ENCODE peak calls at places on chromosomes 13 and 19, in ten cellular contexts. W is GM23338; R is ascending aorta; I is endodermal cell; L is K562; Z is tibial artery; A is psoas muscle; S is effector memory CD4-positive, alpha-beta T cell; G is heart right ventricle; X is thoracic aorta. K is an unnamed sample.

GRCh38 chr19:13153627-13154240 is 3.5 kb downstream of the IER2 start:
- DNase-seq in W (peak; percentile 61), R (no peak), I (no peak), L (peak; percentile 59), Z (peak; percentile 75), A (peak; percentile 50), S (no peak), G (peak; percentile 49), X (no peak), K (peak; percentile 92)

GRCh38 chr19:47158879-47159509 is 28.4 kb downstream of the SAE1 start:
- DNase-seq in W (no peak), R (no peak), I (no peak), L (no peak), Z (no peak), A (no peak), S (peak; percentile 36), G (no peak), X (no peak), K (no peak)

GRCh38 chr13:27383104-27383921 is 41.1 kb upstream of the GTF3A start:
- DNase-seq in W (peak; percentile 49), R (no peak), I (peak; percentile 68), L (no peak), Z (no peak), A (no peak), S (no peak), G (no peak), X (no peak), K (no peak)

GRCh38 chr19:15379996-15380647 is 535 bp upstream of the AKAP8 start:
- DNase-seq in W (peak; percentile 84), R (no peak), I (peak; percentile 94), L (peak; percentile 63), Z (no peak), A (no peak), S (no peak), G (no peak), X (no peak), K (no peak)

GRCh38 chr13:94758571-94758970 is 46.2 kb upstream of the SOX21 start:
- DNase-seq in W (no peak), R (no peak), I (no peak), L (no peak), Z (no peak), A (no peak), S (no peak), G (no peak), X (no peak), K (no peak)

GRCh38 chr13:37701306-37701705 is 102.7 kb upstream of the POSTN start:
- DNase-seq in W (no peak), R (no peak), I (no peak), L (no peak), Z (no peak), A (no peak), S (no peak), G (no peak), X (no peak), K (no peak)

GRCh38 chr13:93355094-93355493 is 128.5 kb downstream of the GPC6 start:
- DNase-seq in W (no peak), R (no peak), I (no peak), L (peak; percentile 21), Z (no peak), A (no peak), S (no peak), G (no peak), X (no peak), K (no peak)

GRCh38 chr19:13146763-13147563 is 3.2 kb downstream of the STX10 start:
- DNase-seq in W (no peak), R (peak; percentile 18), I (no peak), L (no peak), Z (no peak), A (no peak), S (no peak), G (no peak), X (no peak), K (no peak)

GRCh38 chr19:39596911-39597310 is 5.4 kb upstream of the LGALS13 start:
- DNase-seq in W (no peak), R (no peak), I (no peak), L (no peak), Z (no peak), A (no peak), S (no peak), G (no peak), X (no peak), K (no peak)

GRCh38 chr19:35902870-35903475 is 644 bp downstream of the HCST start:
- DNase-seq in W (no peak), R (no peak), I (no peak), L (no peak), Z (no peak), A (no peak), S (no peak), G (no peak), X (no peak), K (no peak)

GRCh38 chr13:74136089-74136658 is 2.0 kb upstream of the KLF12 start:
- DNase-seq in W (peak; percentile 43), R (no peak), I (no peak), L (no peak), Z (peak; percentile 67), A (peak; percentile 21), S (peak; percentile 17), G (peak; percentile 41), X (no peak), K (peak; percentile 87)

GRCh38 chr19:2544576-2545415 is 68.9 kb downstream of the GADD45B start:
- DNase-seq in W (no peak), R (no peak), I (no peak), L (no peak), Z (peak; percentile 66), A (no peak), S (no peak), G (no peak), X (no peak), K (no peak)
- H3K4me1 ChIP-seq in W (peaks cover 37% of the 10 kb centered on the region), R (peaks cover 64% of the 10 kb centered on the region), I (peaks cover 6% of the 10 kb centered on the region), L (peaks cover 31% of the 10 kb centered on the region), Z (peaks cover 17% of the 10 kb centered on the region), A (peaks cover 63% of the 10 kb centered on the region), S (peaks cover 11% of the 10 kb centered on the region), G (peaks cover 90% of the 10 kb centered on the region), X (peaks cover 77% of the 10 kb centered on the region), K (peaks cover 77% of the 10 kb centered on the region)

GRCh38 chr19:32997716-32998355 is 25.8 kb downstream of the FAAP24 start:
- DNase-seq in W (no peak), R (no peak), I (no peak), L (no peak), Z (no peak), A (no peak), S (no peak), G (no peak), X (no peak), K (no peak)

GRCh38 chr19:33005440-33005839 is 33.4 kb downstream of the FAAP24 start:
- DNase-seq in W (peak; percentile 29), R (no peak), I (peak; percentile 64), L (no peak), Z (no peak), A (no peak), S (no peak), G (no peak), X (no peak), K (no peak)

GRCh38 chr19:32998722-32999121 is 26.7 kb downstream of the FAAP24 start:
- DNase-seq in W (no peak), R (no peak), I (no peak), L (no peak), Z (no peak), A (no peak), S (no peak), G (no peak), X (no peak), K (no peak)

GRCh38 chr19:33000510-33000909 is 28.5 kb downstream of the FAAP24 start:
- DNase-seq in W (no peak), R (no peak), I (no peak), L (no peak), Z (no peak), A (no peak), S (no peak), G (no peak), X (no peak), K (no peak)

DNA sequence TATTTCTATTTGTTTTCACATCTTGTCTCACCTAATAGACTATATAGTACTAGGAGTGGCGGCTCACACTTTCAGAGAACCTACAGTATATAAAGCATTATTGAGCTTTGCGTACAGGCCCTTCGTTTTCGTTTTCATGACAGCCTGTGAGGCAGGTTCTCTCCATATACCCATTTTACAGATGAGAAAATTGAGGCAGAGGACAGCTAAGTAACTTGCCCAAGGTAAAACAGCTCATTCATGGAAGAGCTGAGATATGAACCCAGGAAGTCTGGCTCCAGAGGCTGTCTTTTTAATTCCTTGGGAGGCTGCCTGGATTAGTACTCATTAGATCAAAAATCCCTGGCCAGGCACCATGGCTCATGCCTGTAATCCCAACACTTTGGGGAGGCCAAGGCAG is 28.9 kb downstream of the FAAP24 start:
- DNase-seq in W (no peak), R (no peak), I (no peak), L (no peak), Z (no peak), A (no peak), S (no peak), G (no peak), X (no peak), K (no peak)
- H3K4me3 ChIP-seq in W (no peak overlapping the region), R (no peak overlapping the region), I (no peak overlapping the region), L (no peak overlapping the region), Z (no peak overlapping the region), A (no peak overlapping the region), S (no peak overlapping the region), G (no peak overlapping the region), X (no peak overlapping the region), K (no peak overlapping the region)

DNA sequence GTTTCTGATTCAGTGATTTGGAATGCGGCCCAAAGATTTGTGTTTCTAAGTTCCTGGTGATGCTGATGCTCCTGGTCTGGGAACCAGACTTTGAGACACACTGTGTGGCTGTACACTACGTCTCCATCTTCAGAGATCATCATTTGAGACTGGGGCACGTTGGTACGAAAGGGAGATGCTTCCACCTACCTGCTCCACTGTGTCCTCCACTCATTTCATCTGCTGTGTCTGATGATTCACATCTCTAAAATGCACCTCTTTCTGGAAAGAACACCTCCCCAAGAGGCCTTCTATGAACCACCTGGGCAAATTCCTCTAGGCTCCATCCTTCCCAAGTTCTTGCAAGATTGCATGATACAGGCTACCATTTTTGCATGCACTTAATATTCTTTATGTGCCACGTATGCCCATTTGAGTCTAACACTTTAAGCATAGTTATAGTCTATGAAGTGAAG is 58.6 kb downstream of the ERCC5 start:
- DNase-seq in W (no peak), R (no peak), I (no peak), L (no peak), Z (no peak), A (no peak), S (no peak), G (no peak), X (no peak), K (no peak)
- H3K4me1 ChIP-seq in W (peaks cover 5% of the 10 kb centered on the region), R (no peaks in the 10 kb centered on the region), I (no peaks in the 10 kb centered on the region), L (no peaks in the 10 kb centered on the region), Z (no peaks in the 10 kb centered on the region), A (peaks cover 3% of the 10 kb centered on the region), S (no peaks in the 10 kb centered on the region), G (no peaks in the 10 kb centered on the region), X (no peaks in the 10 kb centered on the region), K (no peaks in the 10 kb centered on the region)

DNA sequence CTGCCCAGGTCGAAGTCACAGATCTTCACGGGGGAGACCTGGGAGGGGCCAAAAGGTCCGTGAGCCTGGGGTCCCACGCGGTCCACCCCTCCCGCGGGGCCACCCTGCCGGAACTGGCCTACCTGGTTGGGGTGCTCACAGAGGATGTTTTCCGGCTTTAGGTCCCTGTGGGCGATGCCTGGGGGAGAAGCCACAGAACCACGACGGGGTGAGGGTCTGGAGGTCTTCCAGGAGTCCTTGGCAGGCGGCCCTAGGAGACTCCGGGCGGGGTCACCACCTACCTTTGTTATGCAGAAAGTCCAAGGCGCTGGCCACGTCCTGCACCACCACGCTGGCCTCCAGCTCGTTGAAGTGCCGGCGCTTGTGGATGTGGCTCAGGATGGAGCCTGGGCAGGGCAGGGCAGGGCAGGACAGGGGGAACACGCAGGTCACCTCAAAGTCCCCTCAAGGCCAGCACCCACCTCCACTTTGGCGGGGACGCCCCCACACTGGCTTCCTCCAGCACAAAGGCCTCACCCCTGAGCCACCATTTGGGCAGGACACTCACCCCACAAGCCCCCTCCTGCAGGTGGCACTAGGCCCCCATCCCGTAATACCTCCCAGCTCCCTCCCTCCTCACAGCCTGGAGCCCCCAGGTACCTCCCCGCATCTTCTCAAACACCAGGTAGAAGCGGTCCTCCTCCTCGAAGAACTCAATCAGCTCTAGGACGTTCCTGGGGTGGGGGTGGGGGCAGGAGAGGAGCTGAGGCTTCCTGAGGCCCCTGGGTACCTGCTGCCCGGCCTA is 8.4 kb downstream of the MKNK2 start:
- DNase-seq in W (peak; percentile 54), R (no peak), I (no peak), L (no peak), Z (no peak), A (peak; percentile 49), S (no peak), G (peak; percentile 55), X (no peak), K (peak; percentile 67)
- H3K4me3 ChIP-seq in W (peak overlapping the region; percentile 48), R (peak overlapping the region; percentile 57), I (peak overlapping the region; percentile 68), L (peak overlapping the region; percentile 29), Z (peak overlapping the region; percentile 34), A (peak overlapping the region; percentile 42), S (peak overlapping the region; percentile 15), G (no peak overlapping the region), X (peak overlapping the region; percentile 71), K (no peak overlapping the region)